ENCODE peak calls at places on chromosomes 1 and 21, in ten cellular contexts. One of them, this sample, is unnamed.

GRCh38 chr1:38053416-38054091 is 7.0 kb upstream of the POU3F1 start:
- DNase-seq in NCI-H226: no peak
- DNase-seq in T-helper 17 cell: no peak
- DNase-seq in iris pigment epithelial cell: no peak
- DNase-seq in globus pallidus: no peak
- DNase-seq in stimulated activated CD4-positive, alpha-beta T cell treated with anti-CD3 and anti-CD28 coated beads, Interleukin-2, amount 100 ng/mL, for 48 hours: no peak
- DNase-seq in stimulated activated CD8-positive, alpha-beta memory T cell treated with anti-CD3 and anti-CD28 coated beads, Interleukin-4, amount 100 ng/mL, for 24 hours: no peak
- DNase-seq in GDM1: no peak
- DNase-seq in anterior cingulate cortex: no peak
- DNase-seq in NCI-H1694: no peak
- DNase-seq in this sample: no peak

GRCh38 chr21:45078877-45079281 is 4.5 kb downstream of the ADARB1 start:
- DNase-seq in NCI-H226: peak; percentile 88
- DNase-seq in T-helper 17 cell: peak; percentile 69
- DNase-seq in iris pigment epithelial cell: peak; percentile 96
- DNase-seq in globus pallidus: no peak
- DNase-seq in stimulated activated CD4-positive, alpha-beta T cell treated with anti-CD3 and anti-CD28 coated beads, Interleukin-2, amount 100 ng/mL, for 48 hours: peak; percentile 57
- DNase-seq in stimulated activated CD8-positive, alpha-beta memory T cell treated with anti-CD3 and anti-CD28 coated beads, Interleukin-4, amount 100 ng/mL, for 24 hours: peak; percentile 44
- DNase-seq in GDM1: no peak
- DNase-seq in anterior cingulate cortex: no peak
- DNase-seq in NCI-H1694: no peak
- DNase-seq in this sample: no peak

GRCh38 chr1:173506437-173506836 is 29.3 kb downstream of the PRDX6 start:
- DNase-seq in NCI-H226: peak; percentile 6
- DNase-seq in T-helper 17 cell: no peak
- DNase-seq in iris pigment epithelial cell: no peak
- DNase-seq in globus pallidus: no peak
- DNase-seq in stimulated activated CD4-positive, alpha-beta T cell treated with anti-CD3 and anti-CD28 coated beads, Interleukin-2, amount 100 ng/mL, for 48 hours: no peak
- DNase-seq in stimulated activated CD8-positive, alpha-beta memory T cell treated with anti-CD3 and anti-CD28 coated beads, Interleukin-4, amount 100 ng/mL, for 24 hours: no peak
- DNase-seq in GDM1: no peak
- DNase-seq in anterior cingulate cortex: no peak
- DNase-seq in NCI-H1694: no peak
- DNase-seq in this sample: no peak

GRCh38 chr1:94599090-94599813 is 57.7 kb upstream of the F3 start:
- DNase-seq in NCI-H226: no peak
- DNase-seq in T-helper 17 cell: no peak
- DNase-seq in iris pigment epithelial cell: no peak
- DNase-seq in globus pallidus: peak; percentile 42
- DNase-seq in stimulated activated CD4-positive, alpha-beta T cell treated with anti-CD3 and anti-CD28 coated beads, Interleukin-2, amount 100 ng/mL, for 48 hours: no peak
- DNase-seq in stimulated activated CD8-positive, alpha-beta memory T cell treated with anti-CD3 and anti-CD28 coated beads, Interleukin-4, amount 100 ng/mL, for 24 hours: no peak
- DNase-seq in GDM1: no peak
- DNase-seq in anterior cingulate cortex: peak; percentile 17
- DNase-seq in NCI-H1694: no peak
- DNase-seq in this sample: peak; percentile 52

GRCh38 chr1:67942269-67942668 is 108.2 kb downstream of the DIRAS3 start:
- DNase-seq in NCI-H226: no peak
- DNase-seq in T-helper 17 cell: no peak
- DNase-seq in iris pigment epithelial cell: peak; percentile 67
- DNase-seq in globus pallidus: no peak
- DNase-seq in stimulated activated CD4-positive, alpha-beta T cell treated with anti-CD3 and anti-CD28 coated beads, Interleukin-2, amount 100 ng/mL, for 48 hours: no peak
- DNase-seq in stimulated activated CD8-positive, alpha-beta memory T cell treated with anti-CD3 and anti-CD28 coated beads, Interleukin-4, amount 100 ng/mL, for 24 hours: no peak
- DNase-seq in GDM1: no peak
- DNase-seq in anterior cingulate cortex: no peak
- DNase-seq in NCI-H1694: no peak
- DNase-seq in this sample: no peak

GRCh38 chr21:42187976-42188653 is 30.8 kb upstream of the ABCG1 start:
- DNase-seq in NCI-H226: no peak
- DNase-seq in T-helper 17 cell: peak; percentile 70
- DNase-seq in iris pigment epithelial cell: peak; percentile 38
- DNase-seq in globus pallidus: peak; percentile 53
- DNase-seq in stimulated activated CD4-positive, alpha-beta T cell treated with anti-CD3 and anti-CD28 coated beads, Interleukin-2, amount 100 ng/mL, for 48 hours: peak; percentile 60
- DNase-seq in stimulated activated CD8-positive, alpha-beta memory T cell treated with anti-CD3 and anti-CD28 coated beads, Interleukin-4, amount 100 ng/mL, for 24 hours: peak; percentile 64
- DNase-seq in GDM1: peak; percentile 92
- DNase-seq in anterior cingulate cortex: peak; percentile 18
- DNase-seq in NCI-H1694: no peak
- DNase-seq in this sample: peak; percentile 78

GRCh38 chr1:156499194-156499702 is 1.3 kb downstream of the MEF2D start:
- DNase-seq in NCI-H226: no peak
- DNase-seq in T-helper 17 cell: no peak
- DNase-seq in iris pigment epithelial cell: no peak
- DNase-seq in globus pallidus: no peak
- DNase-seq in stimulated activated CD4-positive, alpha-beta T cell treated with anti-CD3 and anti-CD28 coated beads, Interleukin-2, amount 100 ng/mL, for 48 hours: no peak
- DNase-seq in stimulated activated CD8-positive, alpha-beta memory T cell treated with anti-CD3 and anti-CD28 coated beads, Interleukin-4, amount 100 ng/mL, for 24 hours: no peak
- DNase-seq in GDM1: no peak
- DNase-seq in anterior cingulate cortex: no peak
- DNase-seq in NCI-H1694: no peak
- DNase-seq in this sample: no peak

GRCh38 chr1:46575778-46576177 is 24.3 kb upstream of the KNCN start:
- DNase-seq in NCI-H226: no peak
- DNase-seq in T-helper 17 cell: no peak
- DNase-seq in iris pigment epithelial cell: no peak
- DNase-seq in globus pallidus: no peak
- DNase-seq in stimulated activated CD4-positive, alpha-beta T cell treated with anti-CD3 and anti-CD28 coated beads, Interleukin-2, amount 100 ng/mL, for 48 hours: no peak
- DNase-seq in stimulated activated CD8-positive, alpha-beta memory T cell treated with anti-CD3 and anti-CD28 coated beads, Interleukin-4, amount 100 ng/mL, for 24 hours: no peak
- DNase-seq in GDM1: no peak
- DNase-seq in anterior cingulate cortex: no peak
- DNase-seq in NCI-H1694: no peak
- DNase-seq in this sample: no peak

GRCh38 chr1:25804244-25804963 is 4.4 kb downstream of the SELENON start:
- DNase-seq in NCI-H226: no peak
- DNase-seq in T-helper 17 cell: no peak
- DNase-seq in iris pigment epithelial cell: peak; percentile 29
- DNase-seq in globus pallidus: no peak
- DNase-seq in stimulated activated CD4-positive, alpha-beta T cell treated with anti-CD3 and anti-CD28 coated beads, Interleukin-2, amount 100 ng/mL, for 48 hours: no peak
- DNase-seq in stimulated activated CD8-positive, alpha-beta memory T cell treated with anti-CD3 and anti-CD28 coated beads, Interleukin-4, amount 100 ng/mL, for 24 hours: no peak
- DNase-seq in GDM1: no peak
- DNase-seq in anterior cingulate cortex: no peak
- DNase-seq in NCI-H1694: no peak
- DNase-seq in this sample: no peak

GRCh38 chr21:41933259-41934079 is 20.3 kb downstream of the C2CD2 start:
- DNase-seq in NCI-H226: no peak
- DNase-seq in T-helper 17 cell: no peak
- DNase-seq in iris pigment epithelial cell: peak; percentile 67
- DNase-seq in globus pallidus: no peak
- DNase-seq in stimulated activated CD4-positive, alpha-beta T cell treated with anti-CD3 and anti-CD28 coated beads, Interleukin-2, amount 100 ng/mL, for 48 hours: no peak
- DNase-seq in stimulated activated CD8-positive, alpha-beta memory T cell treated with anti-CD3 and anti-CD28 coated beads, Interleukin-4, amount 100 ng/mL, for 24 hours: no peak
- DNase-seq in GDM1: peak; percentile 64
- DNase-seq in anterior cingulate cortex: no peak
- DNase-seq in NCI-H1694: no peak
- DNase-seq in this sample: no peak

GRCh38 chr1:44038876-44039657 is 7.8 kb upstream of the SLC6A9 start:
- DNase-seq in NCI-H226: peak; percentile 79
- DNase-seq in T-helper 17 cell: no peak
- DNase-seq in iris pigment epithelial cell: peak; percentile 64
- DNase-seq in globus pallidus: no peak
- DNase-seq in stimulated activated CD4-positive, alpha-beta T cell treated with anti-CD3 and anti-CD28 coated beads, Interleukin-2, amount 100 ng/mL, for 48 hours: no peak
- DNase-seq in stimulated activated CD8-positive, alpha-beta memory T cell treated with anti-CD3 and anti-CD28 coated beads, Interleukin-4, amount 100 ng/mL, for 24 hours: no peak
- DNase-seq in GDM1: no peak
- DNase-seq in anterior cingulate cortex: no peak
- DNase-seq in NCI-H1694: no peak
- DNase-seq in this sample: no peak

GRCh38 chr1:167900907-167901306 is 13.0 kb downstream of the ADCY10 start:
- DNase-seq in NCI-H226: no peak
- DNase-seq in T-helper 17 cell: no peak
- DNase-seq in iris pigment epithelial cell: no peak
- DNase-seq in globus pallidus: no peak
- DNase-seq in stimulated activated CD4-positive, alpha-beta T cell treated with anti-CD3 and anti-CD28 coated beads, Interleukin-2, amount 100 ng/mL, for 48 hours: no peak
- DNase-seq in stimulated activated CD8-positive, alpha-beta memory T cell treated with anti-CD3 and anti-CD28 coated beads, Interleukin-4, amount 100 ng/mL, for 24 hours: no peak
- DNase-seq in GDM1: no peak
- DNase-seq in anterior cingulate cortex: no peak
- DNase-seq in NCI-H1694: no peak
- DNase-seq in this sample: no peak

GRCh38 chr1:67735220-67735619 is 50.2 kb downstream of the GADD45A start:
- DNase-seq in NCI-H226: no peak
- DNase-seq in T-helper 17 cell: no peak
- DNase-seq in iris pigment epithelial cell: no peak
- DNase-seq in globus pallidus: no peak
- DNase-seq in stimulated activated CD4-positive, alpha-beta T cell treated with anti-CD3 and anti-CD28 coated beads, Interleukin-2, amount 100 ng/mL, for 48 hours: no peak
- DNase-seq in stimulated activated CD8-positive, alpha-beta memory T cell treated with anti-CD3 and anti-CD28 coated beads, Interleukin-4, amount 100 ng/mL, for 24 hours: no peak
- DNase-seq in GDM1: no peak
- DNase-seq in anterior cingulate cortex: no peak
- DNase-seq in NCI-H1694: no peak
- DNase-seq in this sample: no peak

GRCh38 chr1:236063919-236064673 is 794 bp downstream of the NID1 start:
- DNase-seq in NCI-H226: no peak
- DNase-seq in T-helper 17 cell: no peak
- DNase-seq in iris pigment epithelial cell: peak; percentile 73
- DNase-seq in globus pallidus: no peak
- DNase-seq in stimulated activated CD4-positive, alpha-beta T cell treated with anti-CD3 and anti-CD28 coated beads, Interleukin-2, amount 100 ng/mL, for 48 hours: no peak
- DNase-seq in stimulated activated CD8-positive, alpha-beta memory T cell treated with anti-CD3 and anti-CD28 coated beads, Interleukin-4, amount 100 ng/mL, for 24 hours: no peak
- DNase-seq in GDM1: no peak
- DNase-seq in anterior cingulate cortex: peak; percentile 46
- DNase-seq in NCI-H1694: no peak
- DNase-seq in this sample: no peak

GRCh38 chr1:234262007-234262753 is 111.1 kb upstream of the COA6 start:
- DNase-seq in NCI-H226: peak; percentile 7
- DNase-seq in T-helper 17 cell: no peak
- DNase-seq in iris pigment epithelial cell: no peak
- DNase-seq in globus pallidus: no peak
- DNase-seq in stimulated activated CD4-positive, alpha-beta T cell treated with anti-CD3 and anti-CD28 coated beads, Interleukin-2, amount 100 ng/mL, for 48 hours: no peak
- DNase-seq in stimulated activated CD8-positive, alpha-beta memory T cell treated with anti-CD3 and anti-CD28 coated beads, Interleukin-4, amount 100 ng/mL, for 24 hours: no peak
- DNase-seq in GDM1: no peak
- DNase-seq in anterior cingulate cortex: no peak
- DNase-seq in NCI-H1694: no peak
- DNase-seq in this sample: no peak

GRCh38 chr1:6454856-6455751 is 10.9 kb downstream of the TNFRSF25 start:
- DNase-seq in NCI-H226: no peak
- DNase-seq in T-helper 17 cell: peak; percentile 47
- DNase-seq in iris pigment epithelial cell: peak; percentile 25
- DNase-seq in globus pallidus: no peak
- DNase-seq in stimulated activated CD4-positive, alpha-beta T cell treated with anti-CD3 and anti-CD28 coated beads, Interleukin-2, amount 100 ng/mL, for 48 hours: no peak
- DNase-seq in stimulated activated CD8-positive, alpha-beta memory T cell treated with anti-CD3 and anti-CD28 coated beads, Interleukin-4, amount 100 ng/mL, for 24 hours: no peak
- DNase-seq in GDM1: no peak
- DNase-seq in anterior cingulate cortex: no peak
- DNase-seq in NCI-H1694: no peak
- DNase-seq in this sample: no peak

GRCh38 chr1:108072294-108072693 is 107.3 kb upstream of the VAV3 start:
- DNase-seq in NCI-H226: peak; percentile 40
- DNase-seq in T-helper 17 cell: no peak
- DNase-seq in iris pigment epithelial cell: no peak
- DNase-seq in globus pallidus: no peak
- DNase-seq in stimulated activated CD4-positive, alpha-beta T cell treated with anti-CD3 and anti-CD28 coated beads, Interleukin-2, amount 100 ng/mL, for 48 hours: no peak
- DNase-seq in stimulated activated CD8-positive, alpha-beta memory T cell treated with anti-CD3 and anti-CD28 coated beads, Interleukin-4, amount 100 ng/mL, for 24 hours: no peak
- DNase-seq in GDM1: no peak
- DNase-seq in anterior cingulate cortex: no peak
- DNase-seq in NCI-H1694: no peak
- DNase-seq in this sample: no peak

GRCh38 chr1:31208361-31208945 is 31.2 kb downstream of the NKAIN1 start:
- DNase-seq in NCI-H226: no peak
- DNase-seq in T-helper 17 cell: no peak
- DNase-seq in iris pigment epithelial cell: no peak
- DNase-seq in globus pallidus: no peak
- DNase-seq in stimulated activated CD4-positive, alpha-beta T cell treated with anti-CD3 and anti-CD28 coated beads, Interleukin-2, amount 100 ng/mL, for 48 hours: no peak
- DNase-seq in stimulated activated CD8-positive, alpha-beta memory T cell treated with anti-CD3 and anti-CD28 coated beads, Interleukin-4, amount 100 ng/mL, for 24 hours: no peak
- DNase-seq in GDM1: no peak
- DNase-seq in anterior cingulate cortex: no peak
- DNase-seq in NCI-H1694: no peak
- DNase-seq in this sample: no peak

GRCh38 chr1:173295995-173296394 is 88.9 kb upstream of the TNFSF4 start:
- DNase-seq in NCI-H226: no peak
- DNase-seq in T-helper 17 cell: no peak
- DNase-seq in iris pigment epithelial cell: peak; percentile 85
- DNase-seq in globus pallidus: no peak
- DNase-seq in stimulated activated CD4-positive, alpha-beta T cell treated with anti-CD3 and anti-CD28 coated beads, Interleukin-2, amount 100 ng/mL, for 48 hours: no peak
- DNase-seq in stimulated activated CD8-positive, alpha-beta memory T cell treated with anti-CD3 and anti-CD28 coated beads, Interleukin-4, amount 100 ng/mL, for 24 hours: no peak
- DNase-seq in GDM1: no peak
- DNase-seq in anterior cingulate cortex: no peak
- DNase-seq in NCI-H1694: no peak
- DNase-seq in this sample: no peak

GRCh38 chr1:33654267-33654832 is 181.9 kb downstream of the ZSCAN20 start:
- DNase-seq in NCI-H226: no peak
- DNase-seq in T-helper 17 cell: no peak
- DNase-seq in iris pigment epithelial cell: peak; percentile 16
- DNase-seq in globus pallidus: no peak
- DNase-seq in stimulated activated CD4-positive, alpha-beta T cell treated with anti-CD3 and anti-CD28 coated beads, Interleukin-2, amount 100 ng/mL, for 48 hours: no peak
- DNase-seq in stimulated activated CD8-positive, alpha-beta memory T cell treated with anti-CD3 and anti-CD28 coated beads, Interleukin-4, amount 100 ng/mL, for 24 hours: no peak
- DNase-seq in GDM1: no peak
- DNase-seq in anterior cingulate cortex: no peak
- DNase-seq in NCI-H1694: no peak
- DNase-seq in this sample: no peak

GRCh38 chr1:77063118-77063517 is 156.1 kb downstream of the PIGK start:
- DNase-seq in NCI-H226: no peak
- DNase-seq in T-helper 17 cell: no peak
- DNase-seq in iris pigment epithelial cell: no peak
- DNase-seq in globus pallidus: no peak
- DNase-seq in stimulated activated CD4-positive, alpha-beta T cell treated with anti-CD3 and anti-CD28 coated beads, Interleukin-2, amount 100 ng/mL, for 48 hours: no peak
- DNase-seq in stimulated activated CD8-positive, alpha-beta memory T cell treated with anti-CD3 and anti-CD28 coated beads, Interleukin-4, amount 100 ng/mL, for 24 hours: no peak
- DNase-seq in GDM1: no peak
- DNase-seq in anterior cingulate cortex: no peak
- DNase-seq in NCI-H1694: no peak
- DNase-seq in this sample: no peak

GRCh38 chr1:39146681-39147080 is 57.8 kb upstream of the MACF1 start:
- DNase-seq in NCI-H226: no peak
- DNase-seq in T-helper 17 cell: no peak
- DNase-seq in iris pigment epithelial cell: no peak
- DNase-seq in globus pallidus: no peak
- DNase-seq in stimulated activated CD4-positive, alpha-beta T cell treated with anti-CD3 and anti-CD28 coated beads, Interleukin-2, amount 100 ng/mL, for 48 hours: no peak
- DNase-seq in stimulated activated CD8-positive, alpha-beta memory T cell treated with anti-CD3 and anti-CD28 coated beads, Interleukin-4, amount 100 ng/mL, for 24 hours: no peak
- DNase-seq in GDM1: no peak
- DNase-seq in anterior cingulate cortex: no peak
- DNase-seq in NCI-H1694: no peak
- DNase-seq in this sample: no peak

GRCh38 chr1:37434292-37434907 is 40.0 kb upstream of the ZC3H12A start:
- DNase-seq in NCI-H226: peak; percentile 31
- DNase-seq in T-helper 17 cell: peak; percentile 33
- DNase-seq in iris pigment epithelial cell: peak; percentile 38
- DNase-seq in globus pallidus: peak; percentile 56
- DNase-seq in stimulated activated CD4-positive, alpha-beta T cell treated with anti-CD3 and anti-CD28 coated beads, Interleukin-2, amount 100 ng/mL, for 48 hours: peak; percentile 78
- DNase-seq in stimulated activated CD8-positive, alpha-beta memory T cell treated with anti-CD3 and anti-CD28 coated beads, Interleukin-4, amount 100 ng/mL, for 24 hours: peak; percentile 62
- DNase-seq in GDM1: peak; percentile 9
- DNase-seq in anterior cingulate cortex: peak; percentile 48
- DNase-seq in NCI-H1694: peak; percentile 42
- DNase-seq in this sample: peak; percentile 58

GRCh38 chr1:233168384-233168783 is 127.1 kb downstream of the PCNX2 start:
- DNase-seq in NCI-H226: no peak
- DNase-seq in T-helper 17 cell: no peak
- DNase-seq in iris pigment epithelial cell: no peak
- DNase-seq in globus pallidus: no peak
- DNase-seq in stimulated activated CD4-positive, alpha-beta T cell treated with anti-CD3 and anti-CD28 coated beads, Interleukin-2, amount 100 ng/mL, for 48 hours: no peak
- DNase-seq in stimulated activated CD8-positive, alpha-beta memory T cell treated with anti-CD3 and anti-CD28 coated beads, Interleukin-4, amount 100 ng/mL, for 24 hours: no peak
- DNase-seq in GDM1: no peak
- DNase-seq in anterior cingulate cortex: no peak
- DNase-seq in NCI-H1694: no peak
- DNase-seq in this sample: no peak

GRCh38 chr1:27233677-27234053 is 767 bp upstream of the WDTC1 start:
- DNase-seq in NCI-H226: no peak
- DNase-seq in T-helper 17 cell: no peak
- DNase-seq in iris pigment epithelial cell: no peak
- DNase-seq in globus pallidus: no peak
- DNase-seq in stimulated activated CD4-positive, alpha-beta T cell treated with anti-CD3 and anti-CD28 coated beads, Interleukin-2, amount 100 ng/mL, for 48 hours: no peak
- DNase-seq in stimulated activated CD8-positive, alpha-beta memory T cell treated with anti-CD3 and anti-CD28 coated beads, Interleukin-4, amount 100 ng/mL, for 24 hours: peak; percentile 5
- DNase-seq in GDM1: no peak
- DNase-seq in anterior cingulate cortex: no peak
- DNase-seq in NCI-H1694: no peak
- DNase-seq in this sample: no peak

GRCh38 chr1:56064705-56065104 is 514.7 kb downstream of the PLPP3 start:
- DNase-seq in NCI-H226: peak; percentile 59
- DNase-seq in T-helper 17 cell: no peak
- DNase-seq in iris pigment epithelial cell: peak; percentile 73
- DNase-seq in globus pallidus: no peak
- DNase-seq in stimulated activated CD4-positive, alpha-beta T cell treated with anti-CD3 and anti-CD28 coated beads, Interleukin-2, amount 100 ng/mL, for 48 hours: no peak
- DNase-seq in stimulated activated CD8-positive, alpha-beta memory T cell treated with anti-CD3 and anti-CD28 coated beads, Interleukin-4, amount 100 ng/mL, for 24 hours: no peak
- DNase-seq in GDM1: no peak
- DNase-seq in anterior cingulate cortex: no peak
- DNase-seq in NCI-H1694: no peak
- DNase-seq in this sample: no peak

GRCh38 chr1:159428536-159428935 is 3.5 kb upstream of the OR10J4 start:
- DNase-seq in NCI-H226: no peak
- DNase-seq in T-helper 17 cell: no peak
- DNase-seq in iris pigment epithelial cell: peak; percentile 10
- DNase-seq in globus pallidus: no peak
- DNase-seq in stimulated activated CD4-positive, alpha-beta T cell treated with anti-CD3 and anti-CD28 coated beads, Interleukin-2, amount 100 ng/mL, for 48 hours: no peak
- DNase-seq in stimulated activated CD8-positive, alpha-beta memory T cell treated with anti-CD3 and anti-CD28 coated beads, Interleukin-4, amount 100 ng/mL, for 24 hours: no peak
- DNase-seq in GDM1: no peak
- DNase-seq in anterior cingulate cortex: no peak
- DNase-seq in NCI-H1694: no peak
- DNase-seq in this sample: no peak

GRCh38 chr1:17198476-17199258 is 6.3 kb upstream of the PADI1 start:
- DNase-seq in NCI-H226: no peak
- DNase-seq in T-helper 17 cell: no peak
- DNase-seq in iris pigment epithelial cell: no peak
- DNase-seq in globus pallidus: no peak
- DNase-seq in stimulated activated CD4-positive, alpha-beta T cell treated with anti-CD3 and anti-CD28 coated beads, Interleukin-2, amount 100 ng/mL, for 48 hours: no peak
- DNase-seq in stimulated activated CD8-positive, alpha-beta memory T cell treated with anti-CD3 and anti-CD28 coated beads, Interleukin-4, amount 100 ng/mL, for 24 hours: no peak
- DNase-seq in GDM1: no peak
- DNase-seq in anterior cingulate cortex: no peak
- DNase-seq in NCI-H1694: no peak
- DNase-seq in this sample: no peak